ENCODE peak calls at places on chromosomes 2 and 18, in seven cellular contexts. K, B, Y, L, T, W and C are unnamed samples.

GRCh38 chr2:173150087-173150486 is 74.4 kb downstream of the MAP3K20 start:
- DNase-seq in L (no peak), T (no peak), W (no peak), Y (peak; percentile 86), B (no peak), K (peak; percentile 76), C (no peak)

GRCh38 chr2:119586085-119586484 is 41.8 kb downstream of the CFAP221 start:
- DNase-seq in B (peak; percentile 10), W (no peak), L (no peak), Y (no peak), K (no peak), T (no peak), C (no peak)

GRCh38 chr2:3182848-3183247 is 194.8 kb downstream of the EIPR1 start:
- DNase-seq in T (no peak), Y (no peak), B (no peak), L (no peak), K (no peak), W (no peak), C (no peak)

GRCh38 chr2:133838642-133839370 is 270.5 kb upstream of the NCKAP5 start:
- DNase-seq in B (no peak), T (no peak), Y (no peak), W (no peak), L (no peak), K (no peak), C (no peak)

GRCh38 chr2:76867854-76868253 is 654.3 kb downstream of the LRRTM4 start:
- DNase-seq in T (no peak), W (no peak), Y (peak; percentile 90), K (peak; percentile 76), L (no peak), B (peak; percentile 41), C (no peak)

GRCh38 chr2:110858135-110858737 is 125.9 kb downstream of the ACOXL start:
- DNase-seq in K (no peak), W (no peak), Y (no peak), L (no peak), T (peak; percentile 47), B (no peak), C (no peak)

GRCh38 chr2:51628953-51629352 is 597.0 kb upstream of the NRXN1 start:
- DNase-seq in Y (no peak), L (no peak), B (no peak), W (no peak), K (no peak), T (no peak), C (no peak)

GRCh38 chr2:120208381-120209353 is 14.5 kb downstream of the TMEM185B start:
- DNase-seq in W (no peak), K (no peak), L (no peak), Y (no peak), T (no peak), B (no peak), C (no peak)

GRCh38 chr2:168518555-168519066 is 62.5 kb downstream of the CERS6 start:
- DNase-seq in L (peak; percentile 40), B (peak; percentile 60), K (peak; percentile 34), T (no peak), W (peak; percentile 47), Y (peak; percentile 79), C (no peak)

GRCh38 chr2:119008108-119008507 is 66.1 kb downstream of the MARCO start:
- DNase-seq in T (no peak), B (peak; percentile 53), W (no peak), K (no peak), L (no peak), Y (no peak), C (no peak)

GRCh38 chr2:187985195-187985594 is 306.5 kb upstream of the GULP1 start:
- DNase-seq in B (no peak), Y (no peak), K (no peak), W (no peak), L (no peak), T (no peak), C (no peak)

GRCh38 chr18:9475643-9476580 is 599 bp downstream of the RALBP1 start:
- DNase-seq in L (no peak), T (no peak), Y (peak; percentile 46), W (no peak), K (peak; percentile 39), B (peak; percentile 20), C (peak; percentile 62)

GRCh38 chr2:173354073-173354600 is 535 bp upstream of the CDCA7 start:
- DNase-seq in W (no peak), K (no peak), L (peak; percentile 15), B (peak; percentile 83), T (no peak), Y (peak; percentile 10), C (peak; percentile 10)

GRCh38 chr18:36419913-36420531 is 122.5 kb downstream of the FHOD3 start:
- DNase-seq in Y (no peak), B (peak; percentile 34), W (no peak), K (peak; percentile 21), L (no peak), T (no peak), C (peak; percentile 48)

GRCh38 chr18:55738483-55739114 is 150.6 kb upstream of the TCF4 start:
- DNase-seq in K (no peak), T (no peak), W (no peak), B (no peak), L (no peak), Y (no peak), C (no peak)

GRCh38 chr2:108403494-108403893 is 25.7 kb downstream of the SULT1C4 start:
- DNase-seq in B (peak; percentile 95), W (peak; percentile 64), T (peak; percentile 95), Y (peak; percentile 96), K (peak; percentile 73), L (no peak), C (peak; percentile 12)

GRCh38 chr18:53861185-53861584 is 363.3 kb downstream of the MBD2 start:
- DNase-seq in Y (no peak), L (no peak), W (no peak), B (no peak), T (no peak), K (peak; percentile 1), C (no peak)

GRCh38 chr2:224968051-224968450 is 74.2 kb downstream of the DOCK10 start:
- DNase-seq in W (no peak), L (no peak), B (no peak), K (no peak), Y (no peak), T (no peak), C (no peak)

GRCh38 chr2:17610521-17610920 is 70.0 kb downstream of the VSNL1 start:
- DNase-seq in L (no peak), B (peak; percentile 44), K (peak; percentile 32), T (no peak), Y (peak; percentile 18), W (no peak), C (no peak)

GRCh38 chr2:216369821-216370220 is 2.5 kb downstream of the MARCHF4 start:
- DNase-seq in L (no peak), W (no peak), K (no peak), B (no peak), Y (no peak), T (no peak), C (no peak)

GRCh38 chr2:98140210-98140609 is 53.2 kb downstream of the VWA3B start:
- DNase-seq in Y (no peak), T (no peak), L (no peak), W (no peak), B (no peak), K (no peak), C (no peak)

GRCh38 chr2:117555965-117556364 is 258.5 kb upstream of the DDX18 start:
- DNase-seq in Y (no peak), W (no peak), L (no peak), T (no peak), K (no peak), B (no peak), C (no peak)

GRCh38 chr2:207143474-207144190 is 22.1 kb downstream of the KLF7 start:
- DNase-seq in W (peak; percentile 49), T (peak; percentile 34), L (no peak), K (no peak), Y (peak; percentile 89), B (peak; percentile 68), C (no peak)

GRCh38 chr2:165055081-165055879 is 100.0 kb upstream of the SLC38A11 start:
- DNase-seq in K (peak; percentile 22), L (no peak), W (no peak), B (peak; percentile 91), Y (peak; percentile 81), T (no peak), C (peak; percentile 93)

DNA sequence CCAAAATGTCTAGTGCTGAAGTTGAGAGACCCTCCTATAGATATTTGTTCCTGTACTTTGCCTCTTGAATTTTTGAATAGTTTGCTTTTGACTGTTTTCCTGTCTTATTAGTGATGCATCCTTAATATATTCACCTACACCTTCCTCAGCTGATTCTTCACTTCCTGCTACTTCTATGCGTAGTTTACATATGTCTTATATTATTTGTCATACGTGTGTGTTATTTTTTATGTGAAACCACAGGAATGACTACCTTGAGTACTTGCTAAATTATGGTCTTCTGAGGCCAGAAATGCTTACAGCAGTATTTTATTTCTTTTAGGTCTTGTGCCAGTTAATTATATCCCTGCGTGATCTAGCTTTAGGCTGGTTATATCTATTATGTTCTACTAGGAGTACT is 9.9 kb downstream of the UBE2E3 start:
- DNase-seq in B (no peak), L (no peak), W (no peak), Y (no peak), K (no peak), T (no peak), C (no peak)
- H2BK120ac ChIP-seq in B (no peak overlapping the region), L (no peak overlapping the region), W (no peak overlapping the region), Y (no peak overlapping the region), K (no peak overlapping the region), T (no peak overlapping the region), C (no peak overlapping the region)

GRCh38 chr18:42860011-42860410 is 255.5 kb downstream of the RIT2 start:
- DNase-seq in K (no peak), L (no peak), Y (peak; percentile 90), T (no peak), B (peak; percentile 37), W (no peak), C (no peak)

GRCh38 chr18:42861259-42861658 is 254.2 kb downstream of the RIT2 start:
- DNase-seq in W (no peak), B (no peak), K (no peak), L (no peak), Y (peak; percentile 62), T (no peak), C (no peak)
- H2BK120ac ChIP-seq in W (no peak overlapping the region), B (no peak overlapping the region), K (no peak overlapping the region), L (no peak overlapping the region), Y (peak overlapping the region; percentile 15), T (no peak overlapping the region), C (no peak overlapping the region)

DNA sequence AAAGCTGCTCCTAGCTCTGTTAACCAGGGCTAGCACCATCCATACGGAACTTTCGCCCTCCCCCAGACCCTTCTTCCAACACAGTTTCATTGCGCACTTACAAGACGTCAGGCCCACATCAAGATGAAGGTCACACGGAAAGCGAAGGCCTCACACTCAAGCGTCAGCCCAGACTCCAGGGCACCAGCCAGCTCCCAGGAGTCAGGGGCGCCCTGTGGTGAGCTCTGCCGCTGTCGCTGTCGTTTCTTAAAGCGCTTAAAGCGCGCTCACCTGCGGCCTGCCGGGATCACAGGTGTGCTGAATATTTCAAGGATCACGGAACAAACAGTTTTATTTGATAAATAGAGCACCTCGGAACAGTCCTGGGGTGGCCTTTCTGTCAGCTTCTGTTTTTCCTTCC is 163.1 kb downstream of the CDH20 start:
- DNase-seq in Y (no peak), B (no peak), L (no peak), T (peak; percentile 41), K (no peak), W (no peak), C (no peak)
- H2BK120ac ChIP-seq in Y (no peak overlapping the region), B (no peak overlapping the region), L (no peak overlapping the region), T (no peak overlapping the region), K (no peak overlapping the region), W (no peak overlapping the region), C (no peak overlapping the region)

DNA sequence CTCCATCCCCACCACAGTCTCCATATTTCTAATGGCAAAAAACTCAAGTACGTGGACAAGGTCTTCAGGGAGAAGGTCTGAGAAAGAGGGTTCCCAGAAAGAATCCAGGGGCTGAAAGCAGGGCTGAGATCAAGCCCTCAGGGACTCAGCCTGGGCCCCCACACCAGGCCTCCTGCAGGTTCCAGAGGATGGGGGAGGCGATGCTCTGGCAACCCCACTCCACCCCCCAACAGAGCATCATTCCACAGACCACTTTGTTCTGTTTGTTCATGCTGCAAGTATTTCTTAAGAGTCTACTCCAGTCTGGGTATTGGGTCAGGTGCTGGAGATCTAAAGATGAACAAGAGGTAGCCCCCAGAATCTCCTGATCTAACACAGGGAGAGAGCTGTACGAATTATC is 32.2 kb downstream of the ZBTB7C start:
- DNase-seq in Y (no peak), W (no peak), T (no peak), B (no peak), K (no peak), L (no peak), C (no peak)
- H2BK120ac ChIP-seq in Y (no peak overlapping the region), W (no peak overlapping the region), T (no peak overlapping the region), B (no peak overlapping the region), K (no peak overlapping the region), L (no peak overlapping the region), C (peak overlapping the region; percentile 18)